ENCODE peak calls at places on chromosomes 5 and 9, in seven cellular contexts. P, Z, K, I, Q, R and X are unnamed samples.

GRCh38 chr5:71810023-71810422 is 90.9 kb downstream of the CARTPT start:
- DNase-seq in K (no peak), R (no peak), Q (no peak), Z (no peak), I (no peak), P (no peak), X (no peak)

GRCh38 chr5:103391659-103392058 is 133.1 kb downstream of the MACIR start:
- DNase-seq in R (no peak), Q (no peak), P (no peak), Z (no peak), I (no peak), K (no peak), X (no peak)

GRCh38 chr9:13627502-13627901 is 348.0 kb upstream of the MPDZ start:
- DNase-seq in Q (no peak), K (no peak), R (no peak), Z (no peak), P (no peak), I (no peak), X (no peak)

GRCh38 chr5:77806213-77806843 is 30.2 kb upstream of the TBCA start:
- DNase-seq in Z (no peak), P (no peak), K (no peak), I (no peak), Q (no peak), R (no peak), X (no peak)

GRCh38 chr9:115691686-115692085 is 461.9 kb upstream of the PAPPA start:
- DNase-seq in P (no peak), Q (no peak), K (no peak), R (no peak), I (no peak), Z (no peak), X (no peak)

GRCh38 chr9:137049544-137050449 is 3.8 kb upstream of the NPDC1 start:
- DNase-seq in Q (no peak), R (no peak), K (no peak), P (no peak), I (peak; percentile 90), Z (no peak), X (no peak)

GRCh38 chr9:126367646-126368419 is 41.2 kb downstream of the MVB12B start:
- DNase-seq in K (no peak), P (no peak), I (no peak), R (no peak), Z (no peak), Q (no peak), X (no peak)

GRCh38 chr5:76755779-76756637 is 40.1 kb downstream of the F2R start:
- DNase-seq in Z (peak; percentile 88), K (no peak), P (no peak), I (no peak), R (no peak), Q (no peak), X (no peak)

GRCh38 chr5:40486437-40487270 is 193.1 kb upstream of the PTGER4 start:
- DNase-seq in K (no peak), P (peak; percentile 46), I (no peak), R (no peak), Z (no peak), Q (no peak), X (no peak)

GRCh38 chr9:132150256-132150655 is 11.6 kb upstream of the NTNG2 start:
- DNase-seq in Z (no peak), R (no peak), P (no peak), I (no peak), Q (no peak), K (no peak), X (no peak)

GRCh38 chr5:62265648-62266112 is 40.3 kb upstream of the KIF2A start:
- DNase-seq in Z (no peak), I (no peak), Q (no peak), K (no peak), P (no peak), R (no peak), X (no peak)

GRCh38 chr9:94931725-94932124 is 205.2 kb downstream of the AOPEP start:
- DNase-seq in R (no peak), I (no peak), P (no peak), K (no peak), Q (no peak), Z (no peak), X (no peak)

GRCh38 chr5:90131734-90132133 is 277.8 kb downstream of the CETN3 start:
- DNase-seq in R (no peak), I (no peak), Z (no peak), K (no peak), P (no peak), Q (no peak), X (no peak)

GRCh38 chr5:169219351-169219750 is 81.6 kb downstream of the SLIT3 start:
- DNase-seq in P (no peak), Z (no peak), I (no peak), K (no peak), R (no peak), Q (no peak), X (no peak)

GRCh38 chr9:134566936-134567335 is 74.7 kb upstream of the COL5A1 start:
- DNase-seq in I (no peak), Q (no peak), K (peak; percentile 17), R (peak; percentile 5), Z (no peak), P (no peak), X (no peak)

GRCh38 chr5:169164481-169164925 is 136.4 kb downstream of the SLIT3 start:
- DNase-seq in Q (peak; percentile 47), R (no peak), I (peak; percentile 52), Z (no peak), K (no peak), P (no peak), X (no peak)

GRCh38 chr9:8533681-8534080 is 734.1 kb upstream of the DMAC1 start:
- DNase-seq in P (no peak), R (no peak), I (no peak), K (no peak), Z (no peak), Q (no peak), X (no peak)

GRCh38 chr9:16870606-16871357 is at the start of gene BNC2:
- DNase-seq in K (no peak), I (peak; percentile 89), P (peak; percentile 62), R (peak; percentile 76), Z (no peak), Q (no peak), X (no peak)

GRCh38 chr9:617441-618085 is 223.9 kb upstream of the DMRT1 start:
- DNase-seq in Z (no peak), Q (no peak), I (peak; percentile 39), R (no peak), P (no peak), K (no peak), X (no peak)

GRCh38 chr5:136036991-136037705 is 8.4 kb downstream of the TGFBI start:
- DNase-seq in K (no peak), Z (no peak), R (no peak), Q (peak; percentile 84), I (no peak), P (no peak), X (no peak)

GRCh38 chr9:120928720-120929389 is 2.3 kb upstream of the TRAF1 start:
- DNase-seq in K (peak; percentile 86), P (peak; percentile 87), Q (no peak), Z (peak; percentile 21), R (peak; percentile 79), I (peak; percentile 76), X (peak; percentile 76)

GRCh38 chr5:10120934-10121333 is 128.8 kb downstream of the ATPSCKMT start:
- DNase-seq in K (no peak), Q (no peak), P (no peak), R (no peak), I (no peak), Z (no peak), X (no peak)

GRCh38 chr5:160230686-160231527 is 1.6 kb downstream of the FABP6 start:
- DNase-seq in R (no peak), Z (no peak), I (no peak), P (peak; percentile 70), K (no peak), Q (peak; percentile 39), X (no peak)

GRCh38 chr5:146652547-146652946 is 136.6 kb upstream of the GPR151 start:
- DNase-seq in I (no peak), R (no peak), P (no peak), Q (no peak), Z (no peak), K (no peak), X (no peak)
- TF ChIP-seq CTCF in I (no peak), R (no peak), P (no peak), Q (no peak), Z (no peak), K (no peak), X (no peak)

GRCh38 chr9:112750111-112750766 is at the start of gene SNX30:
- DNase-seq in P (peak; percentile 94), R (peak; percentile 92), Z (peak; percentile 79), K (peak; percentile 94), Q (no peak), I (peak; percentile 87), X (peak; percentile 90)
- TF ChIP-seq CTCF in P (no peak), R (no peak), Z (peak; percentile 60), K (no peak), Q (no peak), I (no peak), X (no peak)

GRCh38 chr5:335740-336038 is 14.2 kb downstream of the AHRR start:
- DNase-seq in Z (no peak), P (no peak), I (no peak), R (no peak), K (no peak), Q (no peak), X (no peak)

GRCh38 chr5:334903-335739 is 13.6 kb downstream of the AHRR start:
- DNase-seq in P (no peak), Q (no peak), I (no peak), Z (no peak), R (no peak), K (no peak), X (no peak)

GRCh38 chr5:333945-334344 is 12.4 kb downstream of the AHRR start:
- DNase-seq in I (no peak), Z (no peak), Q (no peak), R (no peak), P (no peak), K (no peak), X (no peak)

GRCh38 chr5:332843-333242 is 11.3 kb downstream of the AHRR start:
- DNase-seq in K (no peak), Q (no peak), I (no peak), Z (no peak), R (no peak), P (no peak), X (no peak)

GRCh38 chr5:337565-338130 is 16.1 kb downstream of the AHRR start:
- DNase-seq in R (no peak), P (no peak), I (peak; percentile 80), Q (no peak), K (no peak), Z (peak; percentile 45), X (no peak)
- TF ChIP-seq CTCF in R (no peak), P (peak; percentile 18), I (peak; percentile 67), Q (peak; percentile 57), K (no peak), Z (peak; percentile 55), X (no peak)

GRCh38 chr5:131164161-131164930 is 710 bp downstream of the HINT1 start:
- DNase-seq in I (peak; percentile 75), Q (peak; percentile 21), R (peak; percentile 64), K (peak; percentile 65), Z (peak; percentile 46), P (peak; percentile 80), X (peak; percentile 72)
- TF ChIP-seq CTCF in I (no peak), Q (no peak), R (no peak), K (peak; percentile 2), Z (no peak), P (no peak), X (no peak)